ENCODE peak calls at places on chromosomes 13 and 19, in six cellular contexts. E is brain microvascular endothelial cell, U is mammary epithelial cell, S is lung, G is neural progenitor cell, C is GM06990. F is an unnamed sample.

GRCh38 chr19:17677002-17677401 is 11.2 kb downstream of the UNC13A start:
- DNase-seq in E (no peak), U (no peak), S (no peak), G (peak; percentile 41), C (no peak), F (no peak)

GRCh38 chr19:56099638-56100539 is 21.2 kb downstream of the ZNF787 start:
- DNase-seq in E (no peak), U (no peak), S (no peak), G (no peak), C (no peak), F (no peak)

GRCh38 chr13:41054212-41054877 is 7.0 kb upstream of the WBP4 start:
- DNase-seq in E (peak; percentile 38), U (peak; percentile 48), S (no peak), G (peak; percentile 57), C (peak; percentile 34), F (peak; percentile 55)

GRCh38 chr19:39829702-39830275 is 4.2 kb downstream of the DYRK1B start:
- DNase-seq in E (no peak), U (no peak), S (no peak), G (no peak), C (no peak), F (no peak)

GRCh38 chr13:113903361-113903760 is 39.5 kb upstream of the GAS6 start:
- DNase-seq in E (peak; percentile 24), U (no peak), S (peak; percentile 22), G (no peak), C (no peak), F (no peak)

GRCh38 chr13:67001363-67001762 is 228.8 kb downstream of the PCDH9 start:
- DNase-seq in E (no peak), U (no peak), S (no peak), G (peak; percentile 53), C (no peak), F (no peak)

GRCh38 chr13:100298116-100298681 is 209.3 kb downstream of the PCCA start:
- DNase-seq in E (no peak), U (no peak), S (no peak), G (no peak), C (no peak), F (no peak)

GRCh38 chr19:40398417-40399056 is 8.6 kb upstream of the HIPK4 start:
- DNase-seq in E (peak; percentile 25), U (peak; percentile 25), S (peak; percentile 81), G (peak; percentile 84), C (peak; percentile 47), F (no peak)

GRCh38 chr19:11446652-11447301 is 11.3 kb downstream of the PRKCSH start:
- DNase-seq in E (no peak), U (no peak), S (peak; percentile 61), G (peak; percentile 84), C (no peak), F (no peak)

GRCh38 chr19:47044946-47045866 is 3.2 kb downstream of the TMEM160 start:
- DNase-seq in E (no peak), U (no peak), S (no peak), G (no peak), C (no peak), F (no peak)

GRCh38 chr13:45607931-45608330 is 7.6 kb downstream of the ERICH6B start:
- DNase-seq in E (no peak), U (no peak), S (no peak), G (no peak), C (no peak), F (no peak)

GRCh38 chr19:6802336-6803035 is 30.0 kb downstream of the VAV1 start:
- DNase-seq in E (no peak), U (no peak), S (peak; percentile 53), G (peak; percentile 7), C (peak; percentile 73), F (no peak)
- H3K27me3 ChIP-seq in E (no peaks in the 10 kb centered on the region), U (no peaks in the 10 kb centered on the region), S (no peaks in the 10 kb centered on the region), G (no peaks in the 10 kb centered on the region), C (no peaks in the 10 kb centered on the region), F (no peaks in the 10 kb centered on the region)

DNA sequence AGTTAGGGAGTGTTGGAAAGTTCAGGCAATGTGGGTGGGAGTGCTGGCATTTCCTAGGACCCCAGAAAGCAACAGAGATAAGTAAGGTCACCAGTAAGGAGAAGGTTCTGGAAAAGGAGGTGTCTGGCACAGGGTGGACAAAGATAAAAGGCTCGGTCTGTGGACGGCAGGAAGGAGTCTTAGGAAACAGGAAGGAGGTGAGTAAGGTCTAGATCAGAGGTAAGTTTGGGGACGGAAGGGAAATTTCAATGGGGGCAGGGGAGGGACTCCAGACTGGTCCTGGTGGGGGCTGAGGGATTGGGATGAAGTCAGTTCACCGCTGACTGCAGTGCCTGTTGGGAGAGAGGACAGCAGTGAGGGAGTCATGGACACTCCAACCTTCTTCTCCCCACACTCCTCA is 7.8 kb upstream of the OPA3 start:
- DNase-seq in E (no peak), U (no peak), S (no peak), G (no peak), C (no peak), F (no peak)
- H3K27me3 ChIP-seq in E (no peaks in the 10 kb centered on the region), U (no peaks in the 10 kb centered on the region), S (no peaks in the 10 kb centered on the region), G (peaks cover 62% of the 10 kb centered on the region), C (no peaks in the 10 kb centered on the region), F (no peaks in the 10 kb centered on the region)

GRCh38 chr19:5337886-5338595 is 2.6 kb downstream of the PTPRS start:
- DNase-seq in E (no peak), U (no peak), S (no peak), G (no peak), C (no peak), F (no peak)
- H3K27me3 ChIP-seq in E (no peaks in the 10 kb centered on the region), U (peaks cover 11% of the 10 kb centered on the region), S (peaks cover 23% of the 10 kb centered on the region), G (peaks cover 21% of the 10 kb centered on the region), C (no peaks in the 10 kb centered on the region), F (peaks cover 24% of the 10 kb centered on the region)

GRCh38 chr19:41851456-41851855 is 6.6 kb downstream of the DMRTC2 start:
- DNase-seq in E (no peak), U (no peak), S (no peak), G (no peak), C (no peak), F (no peak)
- H3K27me3 ChIP-seq in E (peaks cover 12% of the 10 kb centered on the region), U (peaks cover 11% of the 10 kb centered on the region), S (no peaks in the 10 kb centered on the region), G (peaks cover 66% of the 10 kb centered on the region), C (peaks cover 1% of the 10 kb centered on the region), F (peaks cover 23% of the 10 kb centered on the region)

GRCh38 chr13:27523345-27524073 is 73.1 kb upstream of the MTIF3 start:
- DNase-seq in E (no peak), U (no peak), S (no peak), G (no peak), C (no peak), F (no peak)
- H3K27me3 ChIP-seq in E (peaks cover 3% of the 10 kb centered on the region), U (peaks cover 3% of the 10 kb centered on the region), S (no peaks in the 10 kb centered on the region), G (peaks cover 10% of the 10 kb centered on the region), C (no peaks in the 10 kb centered on the region), F (no peaks in the 10 kb centered on the region)

GRCh38 chr19:33622809-33623511 is 1.2 kb downstream of the CHST8 start:
- DNase-seq in E (no peak), U (no peak), S (no peak), G (peak; percentile 57), C (no peak), F (no peak)
- H3K27me3 ChIP-seq in E (peaks cover 51% of the 10 kb centered on the region), U (peaks cover 18% of the 10 kb centered on the region), S (peaks cover 6% of the 10 kb centered on the region), G (peaks cover 88% of the 10 kb centered on the region), C (peaks cover 4% of the 10 kb centered on the region), F (peaks cover 32% of the 10 kb centered on the region)

DNA sequence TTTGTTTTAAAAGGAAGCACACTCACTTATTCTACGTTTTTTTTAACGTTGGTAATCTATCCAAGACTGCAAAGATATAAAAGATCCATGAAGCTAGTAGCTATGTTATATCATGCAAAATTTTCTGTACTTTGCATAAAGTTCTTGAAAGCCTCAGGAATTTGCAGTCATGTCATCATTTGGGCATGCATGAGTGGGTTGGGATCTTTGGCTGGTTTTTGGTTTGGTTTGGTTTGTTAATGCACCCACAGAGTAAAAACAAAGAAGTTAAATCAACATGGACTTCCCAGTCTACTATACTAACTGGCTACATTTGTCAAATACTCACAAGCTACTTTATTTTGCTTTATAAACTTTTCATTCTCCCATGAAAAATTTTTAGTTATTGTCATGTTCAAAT is 26.1 kb downstream of the RXFP2 start:
- DNase-seq in E (peak; percentile 88), U (peak; percentile 56), S (no peak), G (no peak), C (no peak), F (peak; percentile 83)
- H3K27me3 ChIP-seq in E (no peaks in the 10 kb centered on the region), U (no peaks in the 10 kb centered on the region), S (no peaks in the 10 kb centered on the region), G (no peaks in the 10 kb centered on the region), C (no peaks in the 10 kb centered on the region), F (no peaks in the 10 kb centered on the region)

F was measured in BJ.